ENCODE peak calls at places on chromosomes 16 and 17, in ten cellular contexts. K, M, I, D, P, V, W, H, G and O are unnamed samples.

GRCh38 chr17:56658648-56659047 is 65.1 kb downstream of the NOG start:
- DNase-seq in I (no peak), K (no peak), M (no peak), P (no peak), W (no peak), G (no peak), D (no peak), V (no peak), H (no peak), O (no peak)

GRCh38 chr17:5885336-5885735 is 184.8 kb upstream of the WSCD1 start:
- DNase-seq in V (no peak), G (no peak), P (no peak), K (no peak), H (no peak), M (no peak), W (no peak), I (no peak), D (no peak), O (no peak)

GRCh38 chr16:14289692-14290340 is 218.7 kb downstream of the MRTFB start:
- DNase-seq in W (peak), H (peak), K (peak), G (peak), P (no peak), M (no peak), I (no peak), D (no peak), V (peak), O (no peak)

GRCh38 chr17:18005496-18005895 is 32.8 kb downstream of the DRC3 start:
- DNase-seq in I (no peak), W (no peak), K (no peak), G (no peak), V (no peak), M (no peak), D (no peak), H (no peak), P (no peak), O (no peak)

GRCh38 chr17:18377437-18378204 is at the start of gene EVPLL:
- DNase-seq in M (peak), V (peak), P (peak), G (peak), H (no peak), W (no peak), K (no peak), I (peak), D (peak), O (no peak)

GRCh38 chr16:55508941-55509920 is at the start of gene LPCAT2:
- DNase-seq in V (peak), I (peak), H (peak), D (no peak), K (peak), G (peak), M (peak), P (peak), W (peak), O (peak)

GRCh38 chr17:77778636-77779524 is 179.6 kb upstream of the TNRC6C start:
- DNase-seq in H (no peak), D (peak), W (no peak), I (peak), V (no peak), M (no peak), G (peak), K (no peak), P (peak), O (no peak)

GRCh38 chr16:71775949-71776348 is 32.7 kb downstream of the AP1G1 start:
- DNase-seq in G (no peak), V (no peak), K (no peak), P (no peak), D (no peak), I (no peak), M (no peak), H (no peak), W (no peak), O (no peak)

GRCh38 chr16:80631581-80631980 is 90.8 kb downstream of the DYNLRB2 start:
- DNase-seq in H (no peak), P (no peak), M (no peak), I (no peak), D (no peak), V (no peak), W (no peak), K (no peak), G (no peak), O (no peak)

GRCh38 chr17:74012465-74012864 is 191.0 kb upstream of the RPL38 start:
- DNase-seq in I (no peak), G (no peak), P (no peak), K (no peak), D (no peak), M (peak), W (no peak), V (no peak), H (no peak), O (no peak)

GRCh38 chr17:43578699-43579569 is 32.8 kb upstream of the ETV4 start:
- DNase-seq in G (peak), P (no peak), V (peak), W (no peak), M (no peak), H (no peak), K (peak), D (no peak), I (no peak), O (no peak)

GRCh38 chr17:43574348-43574747 is 28.2 kb upstream of the ETV4 start:
- DNase-seq in H (no peak), K (no peak), P (peak), G (no peak), M (no peak), D (no peak), W (no peak), V (no peak), I (no peak), O (no peak)

GRCh38 chr17:43574896-43575525 is 28.9 kb upstream of the ETV4 start:
- DNase-seq in W (no peak), D (no peak), K (no peak), P (no peak), V (no peak), H (no peak), M (no peak), G (no peak), I (no peak), O (no peak)

GRCh38 chr17:43578352-43578698 is 32.2 kb upstream of the ETV4 start:
- DNase-seq in G (no peak), D (no peak), K (no peak), M (no peak), W (no peak), I (no peak), H (no peak), V (no peak), P (no peak), O (no peak)

DNA sequence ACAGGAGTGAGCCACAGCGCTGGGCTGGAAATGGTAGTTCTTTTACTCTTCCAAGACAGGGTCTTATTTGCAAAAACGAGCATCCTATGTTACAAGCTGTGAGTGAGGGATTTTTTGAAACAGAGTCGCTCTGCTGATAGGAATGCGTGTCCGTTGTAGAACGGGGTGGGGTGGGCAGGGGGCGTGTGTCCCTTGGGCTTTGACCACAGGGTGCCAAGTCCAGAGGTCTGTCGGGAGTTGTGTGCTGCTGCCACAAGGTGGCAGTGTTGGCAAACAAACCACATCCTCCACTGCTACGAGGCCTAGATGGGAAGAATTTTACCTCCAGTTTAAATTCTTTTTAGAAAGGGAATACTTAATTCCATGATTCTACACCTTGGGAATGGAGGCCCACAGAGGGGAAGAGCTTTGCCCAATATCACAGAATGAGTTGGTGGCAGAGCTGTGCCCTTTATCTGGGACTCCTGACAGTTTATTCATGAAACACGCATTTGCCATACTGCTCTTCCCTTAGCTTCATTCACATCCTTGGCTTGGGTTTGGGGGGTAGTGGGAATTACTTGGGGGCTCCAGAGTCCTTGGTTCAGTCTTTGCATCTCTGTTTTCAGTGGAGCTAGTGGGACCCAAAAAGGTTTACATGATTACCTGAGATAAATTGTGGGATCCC is 30.6 kb upstream of the ETV4 start:
- DNase-seq in G (peak), P (peak), D (peak), V (peak), I (peak), M (peak), K (peak), W (peak), H (peak), O (peak)
- H3K4me3 ChIP-seq in G (no peak), P (no peak), D (no peak), V (no peak), I (no peak), M (no peak), K (peak), W (no peak), H (no peak), O (no peak)

GRCh38 chr16:85610446-85611204 is 2.5 kb upstream of the GSE1 start:
- DNase-seq in P (peak), I (peak), D (peak), K (peak), G (peak), W (peak), V (peak), H (peak), M (peak), O (no peak)

GRCh38 chr16:85611205-85611454 is 2.0 kb upstream of the GSE1 start:
- DNase-seq in I (no peak), H (peak), G (no peak), K (no peak), M (no peak), P (no peak), V (peak), W (no peak), D (no peak), O (no peak)

GRCh38 chr16:85612801-85613608 is at the start of gene GSE1:
- DNase-seq in G (peak), D (peak), W (peak), H (peak), I (peak), M (peak), K (peak), P (peak), V (peak), O (no peak)

GRCh38 chr16:85612191-85612800 is 826 bp upstream of the GSE1 start:
- DNase-seq in G (peak), D (peak), H (peak), V (peak), W (peak), P (peak), I (peak), K (no peak), M (peak), O (no peak)

GRCh38 chr16:85611455-85612190 is 1.5 kb upstream of the GSE1 start:
- DNase-seq in G (peak), M (peak), K (peak), D (peak), P (peak), I (peak), W (peak), V (peak), H (peak), O (no peak)
- TF ChIP-seq POLR2AphosphoS5 in G (no peak), M (no peak), K (no peak), D (no peak), P (no peak), I (peak), W (no peak), V (peak), H (peak), O (no peak)

GRCh38 chr17:82232322-82232785 is 3.5 kb downstream of the SLC16A3 start:
- DNase-seq in G (no peak), I (peak), D (no peak), V (no peak), P (no peak), H (no peak), W (no peak), M (peak), K (no peak), O (no peak)
- H3K4me3 ChIP-seq in G (no peak), I (peak), D (peak), V (peak), P (no peak), H (peak), W (no peak), M (peak), K (peak), O (no peak)

DNA sequence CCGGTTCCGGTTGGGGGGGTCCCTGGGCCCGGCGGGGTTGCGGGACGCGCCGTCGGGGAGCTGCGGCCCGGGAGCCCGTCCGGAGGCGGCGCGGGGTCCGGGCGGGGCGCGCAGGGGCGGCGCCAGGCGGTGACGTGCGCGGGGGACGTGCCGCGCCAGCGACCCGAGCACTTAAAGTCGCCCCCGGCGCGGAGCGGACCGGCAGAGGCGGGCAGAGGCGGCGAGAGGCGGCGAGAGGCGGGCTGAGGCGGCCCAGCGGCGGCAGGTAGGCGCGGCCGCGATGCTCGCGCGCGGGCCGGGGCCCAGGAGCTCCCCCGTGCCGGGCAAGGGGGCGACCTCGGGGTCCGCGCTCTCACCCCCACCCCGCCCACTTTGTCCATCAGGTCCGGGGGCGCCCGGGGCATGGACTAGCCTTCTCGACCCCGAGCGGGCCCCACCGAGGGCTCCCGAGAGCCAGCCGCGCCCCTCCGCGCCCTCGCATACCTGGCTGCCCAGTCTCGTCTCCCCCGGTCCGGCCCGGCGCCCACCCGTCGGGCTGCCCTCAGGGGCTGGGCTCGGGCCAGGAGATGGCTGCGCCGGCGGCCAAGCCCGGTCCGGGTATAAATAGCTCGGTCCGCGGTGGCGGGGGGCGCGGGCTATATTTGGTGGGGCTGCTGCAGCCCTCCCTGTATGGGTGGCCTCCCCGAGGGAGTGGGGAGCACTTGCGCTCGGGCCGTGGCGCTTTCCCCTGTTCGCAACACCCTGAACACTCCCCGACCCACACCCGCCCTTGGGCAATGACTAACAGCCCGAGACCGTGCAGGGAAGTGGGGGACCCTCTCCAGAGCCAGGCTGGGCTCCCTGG is at the start of gene SLC16A3:
- DNase-seq in H (no peak), V (peak), P (peak), K (peak), D (no peak), I (peak), M (peak), G (peak), W (peak), O (no peak)
- TF ChIP-seq POLR2AphosphoS5 in H (no peak), V (peak), P (peak), K (no peak), D (no peak), I (no peak), M (peak), G (peak), W (no peak), O (no peak)

GRCh38 chr16:4661661-4662060 is 31.7 kb upstream of the NUDT16L1 start:
- DNase-seq in P (no peak), W (no peak), G (no peak), K (no peak), I (no peak), V (no peak), H (no peak), D (no peak), M (no peak), O (no peak)
- H3K4me3 ChIP-seq in P (no peak), W (no peak), G (no peak), K (no peak), I (no peak), V (no peak), H (no peak), D (no peak), M (no peak), O (no peak)

GRCh38 chr17:50171371-50172071 is 5.7 kb downstream of the SGCA start:
- DNase-seq in K (no peak), W (no peak), P (no peak), I (no peak), G (no peak), V (no peak), D (no peak), M (no peak), H (no peak), O (no peak)
- TF ChIP-seq POLR2AphosphoS5 in K (no peak), W (no peak), P (no peak), I (no peak), G (no peak), V (no peak), D (no peak), M (no peak), H (no peak), O (no peak)

DNA sequence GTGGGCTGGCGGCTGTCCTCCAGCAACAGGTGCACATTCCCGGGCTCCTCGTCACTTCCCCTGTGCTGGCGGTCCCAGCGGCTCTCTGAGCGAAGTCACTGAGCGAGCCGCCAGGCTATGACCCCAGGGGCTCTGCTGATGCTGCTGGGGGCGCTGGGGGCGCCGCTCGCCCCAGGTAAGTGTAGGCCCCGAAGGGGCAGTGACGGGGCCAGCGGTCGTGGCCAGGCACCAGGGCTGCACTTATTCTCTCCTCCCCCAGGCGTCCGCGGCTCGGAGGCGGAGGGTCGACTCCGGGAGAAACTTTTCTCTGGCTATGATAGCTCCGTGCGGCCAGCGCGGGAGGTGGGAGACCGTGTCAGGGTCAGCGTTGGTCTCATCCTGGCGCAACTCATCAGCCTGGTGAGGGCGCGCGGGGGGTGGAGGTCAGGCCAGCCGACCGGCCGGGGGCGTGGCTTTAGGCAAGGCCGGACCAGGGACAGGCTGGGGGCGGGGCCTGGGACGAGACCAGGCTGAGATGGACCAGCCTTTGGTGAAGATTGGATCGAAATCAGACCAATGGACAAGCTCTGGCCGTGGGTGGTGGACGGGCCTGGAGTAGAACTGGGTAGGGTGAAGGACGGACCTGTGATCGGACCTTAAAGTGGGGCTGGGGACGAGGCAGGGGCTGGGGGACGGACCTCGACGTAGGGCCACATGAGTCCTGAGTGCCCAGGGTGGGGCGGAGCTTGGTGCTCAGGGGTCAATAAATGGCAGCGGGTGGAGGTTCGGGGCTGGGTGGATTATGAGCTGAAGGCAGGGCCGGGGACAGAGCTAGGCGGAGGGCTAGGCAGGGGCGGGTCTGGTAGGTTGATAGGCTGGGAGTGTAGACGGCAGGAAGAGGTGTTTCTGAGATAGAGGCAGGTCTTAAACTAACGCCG is at the start of gene CHRNB1:
- DNase-seq in I (peak), M (no peak), W (peak), D (no peak), H (peak), V (peak), G (peak), P (peak), K (peak), O (no peak)
- H3K4me3 ChIP-seq in I (peak), M (peak), W (peak), D (peak), H (peak), V (peak), G (peak), P (peak), K (peak), O (no peak)

GRCh38 chr17:40551091-40551873 is 14.0 kb downstream of the CCR7 start:
- DNase-seq in H (no peak), M (no peak), I (peak), P (peak), V (peak), D (peak), G (no peak), W (no peak), K (no peak), O (no peak)
- TF ChIP-seq POLR2AphosphoS5 in H (no peak), M (no peak), I (peak), P (peak), V (peak), D (peak), G (no peak), W (no peak), K (no peak), O (no peak)

GRCh38 chr16:23960081-23960499 is 124.3 kb downstream of the PRKCB start:
- DNase-seq in D (no peak), P (no peak), H (no peak), M (no peak), K (no peak), G (no peak), W (no peak), I (no peak), V (no peak), O (no peak)
- H3K4me3 ChIP-seq in D (no peak), P (no peak), H (no peak), M (no peak), K (no peak), G (no peak), W (no peak), I (no peak), V (peak), O (no peak)

GRCh38 chr16:22685162-22685830 is 128.7 kb upstream of the HS3ST2 start:
- DNase-seq in K (no peak), D (no peak), P (peak), G (no peak), M (no peak), V (no peak), I (peak), W (no peak), H (no peak), O (no peak)
- TF ChIP-seq POLR2AphosphoS5 in K (no peak), D (peak), P (peak), G (no peak), M (no peak), V (no peak), I (peak), W (no peak), H (no peak), O (no peak)